ENCODE peak calls at places on chromosome 14, in seven cellular contexts. One of them, this sample, is unnamed.

GRCh38 chr14:34498684-34499412 is 36.8 kb upstream of the SPTSSA start:
- DNase-seq in Panc1: no peak
- DNase-seq in fibroblast of lung: peak
- DNase-seq in activated effector memory CD4-positive, alpha-beta T cell treated with Interleukin-2 at 50 U/mL for 16 hours: no peak
- DNase-seq in pulmonary artery endothelial cell: no peak
- DNase-seq in A172: no peak
- DNase-seq in cardiac muscle cell: peak
- DNase-seq in this sample: no peak

GRCh38 chr14:23513005-23513412 is 38.6 kb downstream of the ZFHX2 start:
- DNase-seq in Panc1: no peak
- DNase-seq in fibroblast of lung: no peak
- DNase-seq in activated effector memory CD4-positive, alpha-beta T cell treated with Interleukin-2 at 50 U/mL for 16 hours: no peak
- DNase-seq in pulmonary artery endothelial cell: no peak
- DNase-seq in A172: no peak
- DNase-seq in cardiac muscle cell: no peak
- DNase-seq in this sample: no peak

GRCh38 chr14:65131176-65131765 is 29.0 kb upstream of the MAX start:
- DNase-seq in Panc1: no peak
- DNase-seq in fibroblast of lung: peak
- DNase-seq in activated effector memory CD4-positive, alpha-beta T cell treated with Interleukin-2 at 50 U/mL for 16 hours: no peak
- DNase-seq in pulmonary artery endothelial cell: no peak
- DNase-seq in A172: no peak
- DNase-seq in cardiac muscle cell: no peak
- DNase-seq in this sample: no peak

GRCh38 chr14:21041676-21042433 is at the start of gene RNASE7:
- DNase-seq in Panc1: no peak
- DNase-seq in fibroblast of lung: peak
- DNase-seq in activated effector memory CD4-positive, alpha-beta T cell treated with Interleukin-2 at 50 U/mL for 16 hours: no peak
- DNase-seq in pulmonary artery endothelial cell: no peak
- DNase-seq in A172: peak
- DNase-seq in cardiac muscle cell: no peak
- DNase-seq in this sample: no peak

GRCh38 chr14:90513151-90514014 is 116.6 kb downstream of the CALM1 start:
- DNase-seq in Panc1: no peak
- DNase-seq in fibroblast of lung: peak
- DNase-seq in activated effector memory CD4-positive, alpha-beta T cell treated with Interleukin-2 at 50 U/mL for 16 hours: no peak
- DNase-seq in pulmonary artery endothelial cell: no peak
- DNase-seq in A172: no peak
- DNase-seq in cardiac muscle cell: no peak
- DNase-seq in this sample: no peak

GRCh38 chr14:100577321-100577985 is 9.8 kb downstream of the BEGAIN start:
- DNase-seq in Panc1: no peak
- DNase-seq in fibroblast of lung: no peak
- DNase-seq in activated effector memory CD4-positive, alpha-beta T cell treated with Interleukin-2 at 50 U/mL for 16 hours: no peak
- DNase-seq in pulmonary artery endothelial cell: no peak
- DNase-seq in A172: no peak
- DNase-seq in cardiac muscle cell: no peak
- DNase-seq in this sample: no peak

GRCh38 chr14:105937253-105938054 is 411.1 kb downstream of the TMEM121 start:
- DNase-seq in Panc1: no peak
- DNase-seq in fibroblast of lung: no peak
- DNase-seq in activated effector memory CD4-positive, alpha-beta T cell treated with Interleukin-2 at 50 U/mL for 16 hours: no peak
- DNase-seq in pulmonary artery endothelial cell: no peak
- DNase-seq in A172: no peak
- DNase-seq in cardiac muscle cell: no peak
- DNase-seq in this sample: no peak

GRCh38 chr14:94752575-94752974 is 17.3 kb downstream of the GSC start:
- DNase-seq in Panc1: no peak
- DNase-seq in fibroblast of lung: no peak
- DNase-seq in activated effector memory CD4-positive, alpha-beta T cell treated with Interleukin-2 at 50 U/mL for 16 hours: no peak
- DNase-seq in pulmonary artery endothelial cell: no peak
- DNase-seq in A172: no peak
- DNase-seq in cardiac muscle cell: no peak
- DNase-seq in this sample: no peak

GRCh38 chr14:75125617-75126016 is 1.2 kb downstream of the NEK9 start:
- DNase-seq in Panc1: no peak
- DNase-seq in fibroblast of lung: peak
- DNase-seq in activated effector memory CD4-positive, alpha-beta T cell treated with Interleukin-2 at 50 U/mL for 16 hours: no peak
- DNase-seq in pulmonary artery endothelial cell: no peak
- DNase-seq in A172: no peak
- DNase-seq in cardiac muscle cell: no peak
- DNase-seq in this sample: no peak

GRCh38 chr14:100375273-100375962 is 52.3 kb downstream of the SLC25A47 start:
- DNase-seq in Panc1: no peak
- DNase-seq in fibroblast of lung: peak
- DNase-seq in activated effector memory CD4-positive, alpha-beta T cell treated with Interleukin-2 at 50 U/mL for 16 hours: peak
- DNase-seq in pulmonary artery endothelial cell: peak
- DNase-seq in A172: peak
- DNase-seq in cardiac muscle cell: no peak
- DNase-seq in this sample: no peak

GRCh38 chr14:73723411-73723798 is 9.2 kb upstream of the PNMA1 start:
- DNase-seq in Panc1: no peak
- DNase-seq in fibroblast of lung: peak
- DNase-seq in activated effector memory CD4-positive, alpha-beta T cell treated with Interleukin-2 at 50 U/mL for 16 hours: no peak
- DNase-seq in pulmonary artery endothelial cell: no peak
- DNase-seq in A172: peak
- DNase-seq in cardiac muscle cell: no peak
- DNase-seq in this sample: no peak